ENCODE peak calls at places on chromosomes 7 and 10, in six cellular contexts. P, O, W, K, J and B are unnamed samples. For H3K9me2, the result is how much of the 10 kb centered on the place peaks cover.

GRCh38 chr10:96511044-96511945 is 2.4 kb downstream of the TLL2 start:
- DNase-seq in P (no peak), O (peak), W (peak), K (peak), J (peak), B (peak)

GRCh38 chr7:95004618-95005282 is 97.4 kb downstream of the PPP1R9A start:
- DNase-seq in P (no peak), O (no peak), W (no peak), K (peak), J (peak), B (no peak)

GRCh38 chr7:19117081-19117869 is at the start of gene TWIST1:
- DNase-seq in P (peak), O (no peak), W (peak), K (peak), J (peak), B (no peak)

GRCh38 chr7:157662110-157662791 is 325.4 kb downstream of the DNAJB6 start:
- DNase-seq in P (no peak), O (no peak), W (no peak), K (no peak), J (no peak), B (no peak)

GRCh38 chr7:99140813-99141212 is 3.1 kb downstream of the SMURF1 start:
- DNase-seq in P (no peak), O (no peak), W (no peak), K (peak), J (no peak), B (no peak)

GRCh38 chr10:3172081-3172445 is 519 bp downstream of the PITRM1 start:
- DNase-seq in P (peak), O (peak), W (peak), K (peak), J (peak), B (no peak)

GRCh38 chr7:71563276-71563675 is 431.3 kb downstream of the GALNT17 start:
- DNase-seq in P (no peak), O (no peak), W (no peak), K (no peak), J (no peak), B (no peak)

GRCh38 chr10:77139145-77139692 is 498.4 kb downstream of the KCNMA1 start:
- DNase-seq in P (no peak), O (no peak), W (no peak), K (no peak), J (no peak), B (no peak)

GRCh38 chr7:130384841-130385599 is 4.7 kb downstream of the CPA1 start:
- DNase-seq in P (no peak), O (no peak), W (no peak), K (no peak), J (no peak), B (no peak)

GRCh38 chr7:130838738-130839137 is 104.7 kb upstream of the KLF14 start:
- DNase-seq in P (peak), O (peak), W (peak), K (peak), J (no peak), B (no peak)

GRCh38 chr10:84908491-84908890 is 580.1 kb downstream of the CCSER2 start:
- DNase-seq in P (no peak), O (no peak), W (no peak), K (no peak), J (no peak), B (no peak)

GRCh38 chr7:54712777-54713176 is 46.2 kb downstream of the SEC61G start:
- DNase-seq in P (no peak), O (no peak), W (no peak), K (no peak), J (no peak), B (no peak)
- H3K9me2 ChIP-seq in P (under half), O (under half), W (under half), K (under half), J (under half), B (under half)

GRCh38 chr7:144736880-144737493 is 98.9 kb downstream of the TPK1 start:
- DNase-seq in P (no peak), O (no peak), W (no peak), K (no peak), J (no peak), B (no peak)

GRCh38 chr7:144730224-144730623 is 105.6 kb downstream of the TPK1 start:
- DNase-seq in P (no peak), O (no peak), W (no peak), K (no peak), J (no peak), B (no peak)

GRCh38 chr7:144728556-144728955 is 107.3 kb downstream of the TPK1 start:
- DNase-seq in P (no peak), O (no peak), W (no peak), K (no peak), J (no peak), B (no peak)

GRCh38 chr7:144731661-144732060 is 104.2 kb downstream of the TPK1 start:
- DNase-seq in P (no peak), O (no peak), W (no peak), K (no peak), J (no peak), B (no peak)
- H3K9ac ChIP-seq in P (no peak), O (no peak), W (no peak), K (no peak), J (no peak), B (no peak)

GRCh38 chr7:131897016-131897789 is 340.8 kb upstream of the PODXL start:
- DNase-seq in P (no peak), O (peak), W (peak), K (peak), J (peak), B (no peak)
- H3K9me2 ChIP-seq in P (under half), O (under half), W (under half), K (under half), J (under half), B (under half)

DNA sequence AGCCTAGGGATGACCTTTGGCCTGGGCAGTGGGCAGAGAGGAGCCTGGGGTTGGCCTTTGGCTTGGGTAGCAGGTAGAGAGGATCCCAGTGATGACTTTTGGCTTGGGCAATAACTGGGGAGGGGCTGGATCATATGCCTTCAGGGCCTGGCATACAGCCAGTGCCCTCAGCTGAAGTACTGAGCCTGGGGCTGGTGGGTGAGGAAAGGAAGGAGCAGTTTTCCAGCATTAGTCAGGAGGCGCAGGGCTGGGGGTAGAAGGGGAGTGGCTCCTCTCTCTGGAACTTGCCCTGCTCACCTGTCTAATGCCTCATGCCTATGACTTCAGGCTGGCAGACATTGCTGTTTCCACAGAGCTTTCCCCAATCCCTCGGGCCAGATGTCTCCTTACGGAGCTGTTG is 15.2 kb upstream of the COMTD1 start:
- DNase-seq in P (no peak), O (no peak), W (peak), K (no peak), J (no peak), B (no peak)
- H3K9ac ChIP-seq in P (no peak), O (no peak), W (no peak), K (no peak), J (no peak), B (no peak)

GRCh38 chr7:131898418-131898817 is 342.0 kb upstream of the PODXL start:
- DNase-seq in P (no peak), O (no peak), W (peak), K (peak), J (no peak), B (no peak)
- H3K9me2 ChIP-seq in P (under half), O (under half), W (under half), K (under half), J (under half), B (under half)

GRCh38 chr7:21476429-21476828 is 48.5 kb downstream of the SP4 start:
- DNase-seq in P (no peak), O (no peak), W (no peak), K (no peak), J (no peak), B (no peak)

GRCh38 chr7:21480693-21481403 is 53.0 kb downstream of the SP4 start:
- DNase-seq in P (no peak), O (no peak), W (no peak), K (no peak), J (no peak), B (no peak)
- H3K9ac ChIP-seq in P (no peak), O (no peak), W (no peak), K (no peak), J (no peak), B (no peak)

DNA sequence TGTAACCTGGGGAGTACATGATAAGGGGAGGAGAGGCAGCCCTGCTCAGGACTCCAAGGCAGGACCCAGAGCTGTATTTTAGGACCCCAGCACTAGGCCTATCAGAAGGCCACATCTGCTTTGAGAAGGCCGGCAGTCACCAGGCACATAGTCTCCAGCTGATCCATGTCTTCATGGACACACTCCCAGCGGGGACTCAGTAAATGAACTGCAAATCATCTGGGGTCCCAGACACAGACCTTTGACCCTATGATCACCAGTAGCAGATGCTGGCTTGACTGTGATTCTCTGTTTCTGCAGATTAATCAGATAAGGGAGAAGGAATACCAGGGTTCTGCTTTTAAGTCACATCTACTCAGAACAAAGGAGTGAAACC is 341.4 kb upstream of the PODXL start:
- DNase-seq in P (no peak), O (no peak), W (no peak), K (no peak), J (no peak), B (no peak)
- H3K9me2 ChIP-seq in P (under half), O (under half), W (under half), K (under half), J (under half), B (under half)

GRCh38 chr7:116588225-116588624 is 63.4 kb downstream of the CAV1 start:
- DNase-seq in P (peak), O (no peak), W (peak), K (peak), J (no peak), B (no peak)
- H3K9ac ChIP-seq in P (no peak), O (no peak), W (no peak), K (peak), J (peak), B (no peak)

GRCh38 chr10:120944586-120945125 is 93.5 kb downstream of the WDR11 start:
- DNase-seq in P (no peak), O (no peak), W (no peak), K (no peak), J (no peak), B (no peak)
- H3K9me2 ChIP-seq in P (under half), O (under half), W (under half), K (under half), J (under half), B (under half)

GRCh38 chr10:130354555-130354954 is 218.4 kb downstream of the GLRX3 start:
- DNase-seq in P (no peak), O (no peak), W (no peak), K (no peak), J (no peak), B (no peak)
- H3K9ac ChIP-seq in P (no peak), O (no peak), W (no peak), K (no peak), J (no peak), B (no peak)